ENCODE peak calls at places on chromosomes 6 and 20, in five cellular contexts. I is transverse colon, M is WERI-Rb-1, A is bronchial epithelial cell, G is AG10803. J is an unnamed sample.

GRCh38 chr6:4780360-4780812 is 4.2 kb downstream of the CDYL start:
- DNase-seq in A (peak; percentile 50), M (peak; percentile 37), I (peak; percentile 48), G (peak; percentile 46), J (no peak)

GRCh38 chr6:57177545-57178225 is 5.6 kb downstream of the BAG2 start:
- DNase-seq in G (peak; percentile 69), M (no peak), I (peak; percentile 29), A (no peak), J (peak; percentile 21)

GRCh38 chr20:41879151-41879550 is 261.0 kb upstream of the CHD6 start:
- DNase-seq in A (no peak), I (no peak), M (no peak), G (no peak), J (no peak)

GRCh38 chr20:36467076-36467999 is 74.0 kb upstream of the MYL9 start:
- DNase-seq in M (peak; percentile 54), I (peak; percentile 72), G (peak; percentile 62), A (peak; percentile 60), J (peak; percentile 31)

GRCh38 chr20:22346716-22347115 is 237.7 kb downstream of the FOXA2 start:
- DNase-seq in G (no peak), M (no peak), A (peak; percentile 71), I (no peak), J (no peak)

GRCh38 chr6:163253556-163254213 is 160.8 kb upstream of the QKI start:
- DNase-seq in M (no peak), I (no peak), A (no peak), G (no peak), J (no peak)

GRCh38 chr6:29696147-29697129 is 15.5 kb upstream of the ZFP57 start:
- DNase-seq in A (peak; percentile 21), M (peak; percentile 48), I (no peak), G (no peak), J (peak; percentile 20)

GRCh38 chr20:50318709-50319108 is 128.1 kb downstream of the CEBPB start:
- DNase-seq in A (no peak), I (peak; percentile 10), G (no peak), M (no peak), J (no peak)

GRCh38 chr6:159935065-159935464 is 33.8 kb upstream of the IGF2R start:
- DNase-seq in M (no peak), A (peak; percentile 54), G (no peak), I (no peak), J (no peak)

GRCh38 chr6:118288355-118289124 is 259.6 kb upstream of the PLN start:
- DNase-seq in G (no peak), A (peak; percentile 13), I (no peak), M (no peak), J (no peak)

GRCh38 chr6:145271086-145271485 is 464.2 kb downstream of the EPM2A start:
- DNase-seq in I (peak; percentile 16), A (no peak), M (no peak), G (no peak), J (peak; percentile 44)

GRCh38 chr6:145266432-145267075 is 468.8 kb downstream of the EPM2A start:
- DNase-seq in A (no peak), M (no peak), G (no peak), I (no peak), J (no peak)

GRCh38 chr6:145271601-145272000 is 463.7 kb downstream of the EPM2A start:
- DNase-seq in G (no peak), A (no peak), I (no peak), M (no peak), J (no peak)

GRCh38 chr6:145263807-145264206 is 471.5 kb downstream of the EPM2A start:
- DNase-seq in M (no peak), G (no peak), I (no peak), A (no peak), J (no peak)

DNA sequence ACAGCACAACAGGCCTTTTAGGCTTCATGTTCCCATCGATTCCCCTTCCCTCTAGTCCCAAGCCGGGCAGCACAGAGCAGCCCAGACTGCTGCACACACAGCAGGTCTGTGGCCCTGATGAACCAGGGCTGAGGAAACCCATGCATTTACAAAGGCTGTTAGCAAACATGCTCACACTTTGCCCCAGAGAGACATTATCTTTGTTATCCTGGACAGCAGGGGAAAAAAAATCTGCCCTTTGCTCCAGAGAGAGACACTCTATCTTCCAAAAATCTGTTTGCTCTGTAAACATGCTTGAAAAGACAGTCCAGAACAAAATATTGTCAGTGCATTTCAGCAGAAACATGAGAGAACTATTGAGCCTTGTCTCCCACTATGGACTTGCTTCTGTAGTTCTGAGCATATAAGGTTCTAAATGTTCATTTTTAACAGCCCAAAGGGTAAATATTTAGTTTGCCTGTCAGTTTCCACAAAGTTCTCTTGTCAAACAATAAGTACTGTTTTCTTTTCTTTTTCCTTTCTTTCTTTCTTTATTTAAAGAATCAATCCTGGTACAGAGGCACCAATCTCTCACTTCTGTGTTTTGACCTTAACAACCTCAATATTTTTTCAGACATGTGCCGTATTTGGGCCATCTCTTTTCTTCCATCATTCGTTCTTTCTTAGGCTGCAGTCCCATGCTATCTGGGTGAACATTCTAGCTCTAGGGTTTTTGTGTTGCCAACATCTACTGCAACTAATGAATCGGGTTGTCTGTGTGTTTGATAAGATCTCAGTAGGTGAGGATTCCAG is 468.0 kb downstream of the EPM2A start:
- DNase-seq in M (no peak), G (no peak), A (no peak), I (no peak), J (peak; percentile 47)
- H3K4me3 ChIP-seq in M (no peak overlapping the region), G (no peak overlapping the region), A (no peak overlapping the region), I (no peak overlapping the region), J (no peak overlapping the region)

GRCh38 chr20:64253000-64253383 is 2.6 kb upstream of the PCMTD2 start:
- DNase-seq in A (no peak), G (no peak), M (no peak), I (no peak), J (no peak)
- H3K4me3 ChIP-seq in A (no peak overlapping the region), G (no peak overlapping the region), M (no peak overlapping the region), I (no peak overlapping the region), J (no peak overlapping the region)

DNA sequence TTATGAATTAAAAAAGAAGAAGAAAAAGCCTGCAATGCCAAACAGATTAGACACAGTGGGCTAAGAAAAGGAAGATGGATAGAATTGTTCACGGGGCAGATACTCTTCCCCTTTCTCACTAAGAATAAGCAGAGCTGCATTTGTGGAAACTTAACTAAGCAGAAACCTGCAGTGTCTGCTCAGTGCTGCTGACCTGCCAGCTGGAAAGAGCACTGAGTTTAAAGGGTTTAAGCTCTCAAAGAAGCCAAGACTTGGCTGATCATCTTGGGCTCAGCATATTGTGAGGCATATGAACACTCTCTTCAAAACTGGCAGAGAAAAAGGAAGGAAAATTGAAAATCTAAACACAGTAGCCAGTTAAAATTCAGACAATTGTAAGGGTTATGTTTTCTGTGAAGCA is 711.1 kb upstream of the EPHA7 start:
- DNase-seq in I (no peak), A (no peak), M (peak; percentile 47), G (no peak), J (peak; percentile 7)
- H3K4me3 ChIP-seq in I (no peak overlapping the region), A (no peak overlapping the region), M (no peak overlapping the region), G (no peak overlapping the region), J (no peak overlapping the region)

GRCh38 chr6:88302769-88303230 is 136.7 kb upstream of the CNR1 start:
- DNase-seq in G (no peak), A (no peak), M (no peak), I (no peak), J (no peak)
- H3K4me3 ChIP-seq in G (no peak overlapping the region), A (no peak overlapping the region), M (no peak overlapping the region), I (no peak overlapping the region), J (no peak overlapping the region)